ENCODE peak calls at places on chromosomes 16 and 17, in four cellular contexts. O, S, V and K are unnamed samples.
A peak's percentile ranks its signal among the peaks of the same experiment; 100 is the strongest.

GRCh38 chr16:11300560-11300892 is 19.4 kb upstream of the PRM1 start:
- DNase-seq in S (no peak), O (no peak), V (no peak), K (no peak)

GRCh38 chr16:7871371-7871770 is 538.7 kb downstream of the RBFOX1 start:
- DNase-seq in S (no peak), O (no peak), V (no peak), K (no peak)

GRCh38 chr16:27867122-27868110 is 196.1 kb downstream of the GSG1L start:
- DNase-seq in O (peak; percentile 74), S (peak; percentile 47), V (no peak), K (peak; percentile 82)

GRCh38 chr16:17258848-17259713 is 211.7 kb downstream of the XYLT1 start:
- DNase-seq in V (no peak), S (no peak), O (no peak), K (peak; percentile 82)

GRCh38 chr16:31475949-31476304 is 4.0 kb downstream of the TGFB1I1 start:
- DNase-seq in O (no peak), S (no peak), V (no peak), K (no peak)

GRCh38 chr16:12390074-12390473 is 413.5 kb downstream of the SNX29 start:
- DNase-seq in V (no peak), O (no peak), S (no peak), K (no peak)

GRCh38 chr17:66493283-66494019 is 191.0 kb downstream of the PRKCA start:
- DNase-seq in O (no peak), S (peak; percentile 80), V (no peak), K (no peak)

GRCh38 chr16:65024649-65025243 is 97.1 kb downstream of the CDH11 start:
- DNase-seq in S (peak; percentile 79), O (no peak), V (no peak), K (no peak)

GRCh38 chr17:49917771-49918170 is 51.2 kb upstream of the DLX4 start:
- DNase-seq in V (no peak), S (no peak), O (no peak), K (no peak)

GRCh38 chr16:91484-91883 is 13.5 kb downstream of the MPG start:
- DNase-seq in S (peak; percentile 52), O (no peak), V (no peak), K (no peak)

GRCh38 chr17:39697961-39698360 is 1.9 kb upstream of the ERBB2 start:
- DNase-seq in V (no peak), O (no peak), S (no peak), K (no peak)

GRCh38 chr16:67936876-67937605 is 391 bp upstream of the PSMB10 start:
- DNase-seq in V (no peak), O (no peak), S (no peak), K (peak; percentile 91)
- TF ChIP-seq CTCF in V (no peak), O (no peak), S (no peak), K (no peak)

DNA sequence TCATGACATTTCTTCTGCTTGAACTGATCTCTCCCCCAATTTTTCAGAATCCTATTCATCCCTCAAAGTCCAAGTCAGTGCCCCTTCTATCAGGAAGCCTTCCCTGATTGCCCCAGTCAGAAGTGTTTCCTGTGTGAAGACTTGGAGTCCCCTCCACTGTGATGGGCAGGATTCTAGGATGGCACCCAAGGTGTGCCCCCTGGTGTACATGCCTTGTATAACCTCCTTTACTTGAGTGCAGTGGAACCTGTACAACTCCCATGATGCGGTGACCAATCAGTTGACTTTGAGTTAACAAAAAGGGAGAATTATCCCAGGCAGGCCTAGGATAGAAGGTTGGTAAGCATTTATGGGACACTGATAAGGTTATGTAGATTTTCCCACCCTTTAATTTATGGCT is 23.4 kb downstream of the MYH13 start:
- DNase-seq in S (no peak), V (no peak), O (no peak), K (no peak)
- TF ChIP-seq CTCF in S (peak; percentile 2), V (no peak), O (no peak), K (no peak)

DNA sequence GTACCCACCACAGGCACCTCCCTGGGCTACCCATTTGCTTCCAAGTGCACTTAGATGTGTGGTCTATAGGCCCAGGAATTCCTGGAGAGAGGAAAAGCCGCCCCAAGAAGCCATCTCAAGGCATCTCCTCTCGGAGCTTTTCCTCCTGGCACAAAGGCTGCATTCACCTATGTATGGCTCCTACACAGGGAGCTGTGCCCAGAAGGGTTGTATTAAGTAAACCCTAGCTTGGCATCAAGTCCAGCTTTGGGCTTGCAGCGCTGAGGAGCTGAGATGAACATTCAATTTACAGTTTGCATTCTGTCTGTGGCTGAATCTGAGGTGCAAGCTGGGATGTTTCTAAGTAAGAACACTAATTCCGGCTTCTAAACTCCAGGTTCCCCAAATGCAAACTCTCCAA is 81.3 kb downstream of the CDYL2 start:
- DNase-seq in S (no peak), O (no peak), V (no peak), K (no peak)
- TF ChIP-seq CTCF in S (no peak), O (no peak), V (no peak), K (no peak)

GRCh38 chr17:7972131-7972785 is 30.2 kb upstream of the GUCY2D start:
- DNase-seq in S (peak; percentile 23), V (no peak), O (no peak), K (no peak)
- TF ChIP-seq CTCF in S (peak; percentile 35), V (no peak), O (peak; percentile 8), K (no peak)

GRCh38 chr16:47873434-47873833 is 282.4 kb downstream of the ABCC12 start:
- DNase-seq in S (no peak), O (no peak), V (no peak), K (no peak)
- TF ChIP-seq CTCF in S (peak; percentile 25), O (no peak), V (no peak), K (peak; percentile 34)

DNA sequence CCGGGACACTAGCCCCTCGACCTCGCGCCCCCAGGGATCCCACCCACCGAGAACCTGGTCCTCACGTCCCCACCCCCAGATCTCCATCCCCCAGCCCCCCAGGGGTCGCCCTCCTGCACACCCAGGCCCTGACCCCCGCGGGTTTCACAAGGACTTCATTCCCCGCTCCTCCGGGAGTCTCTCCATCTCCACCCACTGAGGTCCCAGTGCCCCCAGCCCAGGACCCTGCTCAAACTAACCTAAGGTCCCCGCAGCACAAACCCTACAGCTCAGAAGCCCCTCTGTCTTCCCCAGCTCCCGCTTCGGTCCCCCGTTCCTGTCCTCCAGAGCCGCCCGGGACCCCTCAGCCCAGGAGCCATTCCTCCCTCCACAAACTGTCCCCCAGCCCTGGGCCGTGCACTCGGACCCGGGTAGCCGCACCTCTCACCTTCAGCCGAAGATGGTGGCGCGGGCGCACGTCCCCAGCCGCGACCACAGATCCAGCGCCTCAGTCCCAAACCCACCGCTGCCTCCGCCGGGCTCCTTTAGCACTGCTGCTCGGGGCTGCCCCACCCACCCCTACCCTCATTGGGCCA is at the start of gene MYH10:
- DNase-seq in O (peak; percentile 25), S (no peak), V (no peak), K (no peak)
- TF ChIP-seq CTCF in O (no peak), S (peak; percentile 56), V (peak; percentile 46), K (peak; percentile 15)

GRCh38 chr17:75588546-75589016 is 981 bp downstream of the MYO15B start:
- DNase-seq in V (no peak), O (no peak), S (no peak), K (no peak)

GRCh38 chr17:75590314-75590761 is 2.7 kb downstream of the MYO15B start:
- DNase-seq in O (no peak), V (no peak), S (no peak), K (no peak)

GRCh38 chr17:75589919-75590303 is 2.3 kb downstream of the MYO15B start:
- DNase-seq in V (no peak), O (no peak), S (no peak), K (no peak)

GRCh38 chr17:75589017-75589918 is 1.7 kb downstream of the MYO15B start:
- DNase-seq in V (peak; percentile 88), O (peak; percentile 96), S (peak; percentile 72), K (peak; percentile 100)

GRCh38 chr17:75587718-75588545 is at the start of gene MYO15B:
- DNase-seq in O (no peak), V (no peak), S (no peak), K (no peak)
- TF ChIP-seq CTCF in O (peak; percentile 10), V (peak; percentile 36), S (no peak), K (peak; percentile 29)

GRCh38 chr17:43171761-43172487 is 910 bp downstream of the NBR1 start:
- DNase-seq in S (peak; percentile 95), O (peak; percentile 84), V (no peak), K (no peak)
- TF ChIP-seq CTCF in S (peak; percentile 22), O (no peak), V (no peak), K (peak; percentile 22)